ENCODE peak calls at places on chromosomes 12 and 14, in nine cellular contexts. P is occipital lobe, D is NCI-H2029 treated with DMSO at 0.1 percent for 48 hours, S is ACHN, O is WTC11, K is amniotic stem cell, Y is mesenchymal stem cell, T is C1 segment of cervical spinal cord, I is naive B cell. A is an unnamed sample.

GRCh38 chr12:6635375-6635855 is 344 bp downstream of the LPAR5 start:
- DNase-seq in S (no peak), D (no peak), O (no peak), T (no peak), I (peak; percentile 57), K (no peak), Y (peak; percentile 43), P (no peak), A (peak; percentile 70)

GRCh38 chr12:77816196-77816595 is 14.5 kb upstream of the NAV3 start:
- DNase-seq in I (no peak), T (no peak), Y (no peak), K (no peak), O (no peak), S (no peak), D (no peak), P (no peak), A (no peak)

GRCh38 chr12:21881950-21882349 is 59.3 kb downstream of the ABCC9 start:
- DNase-seq in S (no peak), Y (no peak), O (no peak), K (no peak), I (no peak), D (no peak), T (no peak), P (peak; percentile 3), A (no peak)

GRCh38 chr12:64665506-64665905 is 55.2 kb downstream of the RASSF3 start:
- DNase-seq in K (no peak), S (no peak), P (no peak), D (no peak), I (peak; percentile 46), T (no peak), O (peak; percentile 69), Y (peak; percentile 70), A (no peak)

GRCh38 chr14:24213866-24214652 is 771 bp upstream of the CHMP4A start:
- DNase-seq in D (no peak), S (no peak), K (no peak), Y (no peak), O (no peak), I (no peak), P (no peak), T (no peak), A (no peak)

GRCh38 chr14:105364100-105364708 is 34.1 kb upstream of the TEX22 start:
- DNase-seq in P (no peak), K (peak; percentile 12), S (peak; percentile 19), Y (no peak), T (no peak), I (peak; percentile 51), D (no peak), O (no peak), A (no peak)

GRCh38 chr14:105492966-105493871 is 2.2 kb downstream of the TEDC1 start:
- DNase-seq in S (no peak), T (no peak), P (no peak), I (no peak), K (no peak), Y (no peak), O (no peak), D (no peak), A (no peak)

GRCh38 chr12:3034067-3034750 is 43.0 kb upstream of the TSPAN9 start:
- DNase-seq in O (peak; percentile 89), P (peak; percentile 21), T (peak; percentile 52), D (peak; percentile 9), Y (peak; percentile 75), I (peak; percentile 21), K (peak; percentile 12), S (peak; percentile 80), A (peak; percentile 43)

GRCh38 chr14:68547305-68548193 is 245.3 kb downstream of the ZFP36L1 start:
- DNase-seq in T (no peak), Y (peak; percentile 98), P (peak; percentile 57), I (no peak), O (no peak), S (peak; percentile 59), K (peak; percentile 62), D (no peak), A (no peak)

GRCh38 chr12:107372229-107372658 is 278.9 kb upstream of the CRY1 start:
- DNase-seq in K (no peak), Y (no peak), I (no peak), D (no peak), P (no peak), T (no peak), O (no peak), S (no peak), A (peak; percentile 45)

GRCh38 chr12:49121047-49121696 is 10.0 kb downstream of the TUBA1B start:
- DNase-seq in O (peak; percentile 45), T (peak; percentile 44), S (peak; percentile 79), I (no peak), K (peak; percentile 19), D (no peak), P (no peak), Y (peak; percentile 73), A (no peak)

GRCh38 chr14:67987596-67987995 is 168.0 kb downstream of the RAD51B start:
- DNase-seq in P (no peak), S (no peak), I (no peak), T (no peak), O (no peak), K (peak; percentile 23), Y (peak; percentile 91), D (no peak), A (no peak)

GRCh38 chr12:14774944-14775651 is 28.2 kb downstream of the WBP11 start:
- DNase-seq in I (peak; percentile 25), Y (peak; percentile 76), P (no peak), D (no peak), T (peak; percentile 9), K (peak; percentile 66), O (no peak), S (peak; percentile 62), A (peak; percentile 59)

GRCh38 chr12:44763021-44763420 is 113.1 kb downstream of the NELL2 start:
- DNase-seq in I (no peak), O (no peak), S (no peak), D (no peak), T (no peak), P (no peak), K (no peak), Y (no peak), A (no peak)

GRCh38 chr12:110354172-110354780 is 49.2 kb downstream of the ANAPC7 start:
- DNase-seq in O (no peak), Y (no peak), I (no peak), P (no peak), T (peak; percentile 28), S (no peak), K (no peak), D (no peak), A (no peak)

GRCh38 chr12:33251548-33251947 is 188.1 kb downstream of the SYT10 start:
- DNase-seq in O (no peak), K (no peak), D (no peak), Y (no peak), I (no peak), P (no peak), S (no peak), T (no peak), A (no peak)

GRCh38 chr12:124675881-124676688 is 108.7 kb upstream of the NCOR2 start:
- DNase-seq in I (no peak), K (no peak), O (no peak), S (peak; percentile 31), Y (peak; percentile 84), D (no peak), P (peak; percentile 38), T (no peak), A (no peak)

GRCh38 chr14:54339771-54340170 is 57.0 kb upstream of the CDKN3 start:
- DNase-seq in D (no peak), O (no peak), Y (no peak), P (no peak), T (no peak), K (no peak), I (no peak), S (no peak), A (no peak)

GRCh38 chr14:105460116-105460515 is 14.5 kb upstream of the CRIP2 start:
- DNase-seq in P (no peak), D (no peak), T (no peak), S (no peak), K (no peak), O (no peak), I (no peak), Y (no peak), A (no peak)

GRCh38 chr14:103522649-103523582 is at the start of gene CKB:
- DNase-seq in P (peak; percentile 43), Y (peak; percentile 71), K (no peak), D (peak; percentile 4), S (peak; percentile 55), O (peak; percentile 78), T (peak; percentile 72), I (no peak), A (no peak)

GRCh38 chr14:39015360-39015961 is 87.6 kb downstream of the SEC23A start:
- DNase-seq in K (no peak), Y (peak; percentile 66), T (no peak), D (peak; percentile 57), O (peak; percentile 17), P (no peak), S (peak; percentile 47), I (peak; percentile 2), A (no peak)

GRCh38 chr12:84056-84455 is 17.5 kb downstream of the IQSEC3 start:
- DNase-seq in O (no peak), Y (no peak), I (no peak), P (peak; percentile 46), D (peak; percentile 75), T (peak; percentile 86), S (no peak), K (no peak), A (no peak)

GRCh38 chr12:83031301-83031700 is 344.6 kb downstream of the TMTC2 start:
- DNase-seq in K (no peak), S (no peak), P (no peak), I (no peak), T (no peak), O (no peak), Y (no peak), D (no peak), A (no peak)

GRCh38 chr14:54782803-54783659 is 119.6 kb downstream of the GCH1 start:
- DNase-seq in D (no peak), O (peak; percentile 51), I (peak; percentile 45), Y (no peak), P (no peak), S (no peak), K (no peak), T (peak; percentile 29), A (no peak)

GRCh38 chr12:23887055-23887835 is 62.2 kb downstream of the SOX5 start:
- DNase-seq in S (no peak), Y (no peak), I (no peak), K (no peak), D (peak; percentile 19), T (no peak), P (no peak), O (no peak), A (no peak)

GRCh38 chr12:19411234-19412221 is 27.8 kb upstream of the AEBP2 start:
- DNase-seq in P (no peak), K (no peak), D (no peak), Y (no peak), T (no peak), S (no peak), I (no peak), O (peak; percentile 39), A (no peak)

GRCh38 chr12:76879710-76880025 is 849 bp upstream of the CSRP2 start:
- DNase-seq in P (no peak), T (no peak), I (no peak), K (no peak), Y (no peak), S (no peak), O (no peak), D (no peak), A (no peak)

GRCh38 chr12:118061011-118061875 is at the start of gene WSB2:
- DNase-seq in O (peak; percentile 64), P (peak; percentile 73), S (peak; percentile 87), Y (peak; percentile 57), T (peak; percentile 57), I (peak; percentile 53), D (no peak), K (peak; percentile 29), A (peak; percentile 41)

GRCh38 chr12:24911284-24911791 is 37.6 kb downstream of the BCAT1 start:
- DNase-seq in S (no peak), K (peak; percentile 79), P (no peak), Y (peak; percentile 90), D (no peak), I (no peak), T (no peak), O (no peak), A (no peak)

GRCh38 chr14:56858422-56858821 is 48.1 kb upstream of the OTX2 start:
- DNase-seq in K (no peak), D (no peak), I (no peak), O (no peak), T (peak; percentile 12), Y (no peak), P (no peak), S (no peak), A (no peak)

GRCh38 chr14:59274991-59275391 is 86.5 kb downstream of the DAAM1 start:
- DNase-seq in O (no peak), I (no peak), D (peak; percentile 53), T (no peak), K (no peak), S (peak; percentile 41), Y (no peak), P (no peak), A (no peak)

A was measured in stimulated activated naive CD8-positive, alpha-beta T cell treated with anti-CD3 and anti-CD28 coated beads, Interleukin-15, amount 100 ng/mL, for 72 hours.